ENCODE peak calls at places on chromosomes 13 and 19, in seven cellular contexts. T is AG04449, W is HFF-Myc, L is heart left ventricle, F is cardiac muscle cell, D is fibroblast of the aortic adventitia, Z is BE2C. G is an unnamed sample.

GRCh38 chr13:112324121-112324520 is 52.0 kb upstream of the SPACA7 start:
- DNase-seq in T (no peak), W (no peak), L (no peak), F (no peak), D (no peak), Z (no peak), G (no peak)

GRCh38 chr13:97395437-97396136 is 38.4 kb upstream of the RAP2A start:
- DNase-seq in T (no peak), W (no peak), L (no peak), F (peak), D (peak), Z (no peak), G (no peak)

GRCh38 chr19:7904074-7905020 is 670 bp downstream of the MAP2K7 start:
- DNase-seq in T (no peak), W (no peak), L (no peak), F (no peak), D (no peak), Z (peak), G (peak)

GRCh38 chr19:801030-801860 is 4.0 kb downstream of the PTBP1 start:
- DNase-seq in T (no peak), W (peak), L (peak), F (peak), D (peak), Z (peak), G (peak)

GRCh38 chr19:23527797-23528196 is 132.5 kb upstream of the ZNF91 start:
- DNase-seq in T (no peak), W (no peak), L (no peak), F (no peak), D (no peak), Z (no peak), G (no peak)

GRCh38 chr19:43610493-43610892 is 1.4 kb upstream of the SRRM5 start:
- DNase-seq in T (no peak), W (no peak), L (no peak), F (no peak), D (no peak), Z (no peak), G (no peak)

GRCh38 chr19:33432408-33433170 is 59.1 kb downstream of the CEBPG start:
- DNase-seq in T (no peak), W (no peak), L (no peak), F (no peak), D (no peak), Z (peak), G (no peak)

GRCh38 chr19:3275583-3276340 is 51.3 kb downstream of the CELF5 start:
- DNase-seq in T (no peak), W (peak), L (peak), F (peak), D (peak), Z (peak), G (peak)

GRCh38 chr13:99911965-99912566 is 59.5 kb downstream of the ZIC5 start:
- DNase-seq in T (no peak), W (no peak), L (no peak), F (no peak), D (no peak), Z (no peak), G (no peak)

GRCh38 chr19:35337984-35338296 is 9.0 kb downstream of the CD22 start:
- DNase-seq in T (no peak), W (no peak), L (no peak), F (no peak), D (no peak), Z (no peak), G (no peak)

GRCh38 chr13:75339635-75340374 is 142.2 kb downstream of the TBC1D4 start:
- DNase-seq in T (no peak), W (no peak), L (no peak), F (no peak), D (no peak), Z (no peak), G (no peak)

GRCh38 chr19:4534836-4535658 is at the start of gene PLIN5:
- DNase-seq in T (no peak), W (peak), L (peak), F (peak), D (peak), Z (peak), G (peak)

GRCh38 chr13:49869514-49869913 is 66.6 kb downstream of the SPRYD7 start:
- DNase-seq in T (no peak), W (peak), L (no peak), F (peak), D (peak), Z (peak), G (no peak)

GRCh38 chr19:41959056-41960053 is at the start of gene RABAC1:
- DNase-seq in T (peak), W (peak), L (peak), F (peak), D (peak), Z (peak), G (peak)
- TF ChIP-seq CTCF in T (peak), W (no peak), L (no peak), F (peak), D (peak), Z (peak), G (no peak)

GRCh38 chr13:106536244-106537034 is 977 bp upstream of the EFNB2 start:
- DNase-seq in T (no peak), W (peak), L (peak), F (peak), D (peak), Z (peak), G (peak)
- TF ChIP-seq CTCF in T (peak), W (peak), L (peak), F (peak), D (peak), Z (peak), G (peak)

GRCh38 chr13:45441633-45442032 is 23.1 kb upstream of the COG3 start:
- DNase-seq in T (no peak), W (no peak), L (no peak), F (peak), D (peak), Z (no peak), G (no peak)
- TF ChIP-seq CTCF in T (peak), W (peak), L (no peak), F (peak), D (peak), Z (no peak), G (peak)

DNA sequence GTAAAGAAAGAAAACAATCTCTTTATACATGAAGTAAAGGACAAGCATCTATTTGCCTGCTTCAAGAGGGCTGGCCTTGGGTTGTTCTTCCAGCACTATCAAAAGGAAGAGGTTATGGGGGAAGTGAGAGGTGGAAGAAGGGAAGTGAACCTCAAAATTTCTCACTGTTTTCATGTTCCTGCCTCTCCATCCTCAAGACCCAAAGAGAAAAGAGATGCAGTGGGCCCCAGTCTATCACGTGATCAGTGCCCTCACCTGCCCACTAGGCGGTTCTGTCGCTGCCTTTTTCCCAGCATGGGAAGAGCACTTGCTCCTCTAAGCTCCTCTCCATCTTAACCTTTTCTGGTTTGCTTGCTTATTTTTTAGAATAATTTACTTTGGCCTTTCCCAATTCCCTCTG is 6.2 kb upstream of the USP12 start:
- DNase-seq in T (no peak), W (no peak), L (no peak), F (no peak), D (no peak), Z (no peak), G (no peak)
- TF ChIP-seq CTCF in T (no peak), W (no peak), L (no peak), F (no peak), D (no peak), Z (peak), G (no peak)